ENCODE peak calls at places on chromosome 7, in six cellular contexts. Z is astrocyte of the spinal cord, H is transverse colon, O is AG04450, Y is heart right ventricle, K is astrocyte. X is an unnamed sample.

GRCh38 chr7:156184164-156184563 is 371.9 kb upstream of the SHH start:
- DNase-seq in Z (no peak), H (no peak), O (no peak), Y (no peak), K (no peak), X (no peak)

GRCh38 chr7:27095050-27095896 is 527 bp downstream of the HOXA1 start:
- DNase-seq in Z (peak; percentile 45), H (no peak), O (no peak), Y (no peak), K (peak; percentile 12), X (no peak)

GRCh38 chr7:123170333-123171016 is 29.3 kb downstream of the SLC13A1 start:
- DNase-seq in Z (no peak), H (no peak), O (no peak), Y (no peak), K (no peak), X (no peak)

GRCh38 chr7:18337023-18337422 is 158.5 kb upstream of the HDAC9 start:
- DNase-seq in Z (no peak), H (no peak), O (no peak), Y (no peak), K (no peak), X (no peak)

GRCh38 chr7:103343758-103344452 is 662 bp downstream of the DNAJC2 start:
- DNase-seq in Z (peak; percentile 30), H (peak; percentile 36), O (no peak), Y (no peak), K (peak; percentile 21), X (no peak)

GRCh38 chr7:129279757-129280156 is 54.9 kb downstream of the AHCYL2 start:
- DNase-seq in Z (no peak), H (no peak), O (no peak), Y (no peak), K (peak; percentile 11), X (no peak)

GRCh38 chr7:19773361-19773760 is at the start of gene TMEM196:
- DNase-seq in Z (no peak), H (no peak), O (no peak), Y (no peak), K (no peak), X (no peak)

GRCh38 chr7:20219446-20220292 is 2.5 kb upstream of the MACC1 start:
- DNase-seq in Z (peak; percentile 96), H (peak; percentile 90), O (peak; percentile 69), Y (peak; percentile 55), K (peak; percentile 99), X (no peak)

GRCh38 chr7:93146036-93146435 is 2.1 kb downstream of the SAMD9L start:
- DNase-seq in Z (no peak), H (no peak), O (no peak), Y (no peak), K (no peak), X (no peak)

GRCh38 chr7:131489196-131489595 is 67.2 kb downstream of the PODXL start:
- DNase-seq in Z (no peak), H (no peak), O (no peak), Y (no peak), K (no peak), X (no peak)

GRCh38 chr7:131489881-131490280 is 66.5 kb downstream of the PODXL start:
- DNase-seq in Z (no peak), H (no peak), O (no peak), Y (no peak), K (no peak), X (no peak)

GRCh38 chr7:131487217-131487616 is 69.2 kb downstream of the PODXL start:
- DNase-seq in Z (no peak), H (no peak), O (no peak), Y (no peak), K (no peak), X (no peak)

GRCh38 chr7:131486346-131486745 is 70.1 kb downstream of the PODXL start:
- DNase-seq in Z (no peak), H (no peak), O (no peak), Y (no peak), K (no peak), X (no peak)

DNA sequence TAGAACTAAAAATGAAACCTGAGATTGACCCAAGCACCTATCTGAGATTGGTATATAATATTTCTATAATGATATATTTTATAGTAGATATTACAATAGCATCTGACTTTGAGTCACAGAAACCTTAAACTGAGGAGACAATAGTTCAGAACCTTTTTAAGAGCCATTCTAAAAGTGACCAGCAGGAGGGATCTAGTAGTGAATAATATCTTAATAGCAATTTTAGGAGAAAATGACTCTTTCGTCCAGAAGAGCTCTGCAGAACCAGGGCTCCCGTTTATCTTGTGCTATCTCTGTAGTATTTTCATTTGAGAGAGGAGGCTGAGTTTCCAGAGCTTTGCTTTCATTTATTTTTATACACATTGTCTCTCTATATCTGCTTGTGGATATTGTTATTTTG is 68.1 kb downstream of the PODXL start:
- DNase-seq in Z (no peak), H (no peak), O (no peak), Y (no peak), K (no peak), X (no peak)
- TF ChIP-seq CTCF in Z (peak; percentile 23), H (no peak), O (peak; percentile 41), Y (peak; percentile 34), K (peak; percentile 24), X (peak; percentile 37)

GRCh38 chr7:151598045-151598444 is 78.3 kb upstream of the RHEB start:
- DNase-seq in Z (peak; percentile 93), H (no peak), O (peak; percentile 73), Y (no peak), K (peak; percentile 96), X (peak; percentile 35)

GRCh38 chr7:151597541-151597940 is 77.8 kb upstream of the RHEB start:
- DNase-seq in Z (no peak), H (no peak), O (no peak), Y (no peak), K (peak; percentile 24), X (no peak)

GRCh38 chr7:151595702-151596340 is 76.1 kb upstream of the RHEB start:
- DNase-seq in Z (no peak), H (no peak), O (no peak), Y (no peak), K (no peak), X (no peak)

GRCh38 chr7:151601521-151602305 is 82.0 kb upstream of the RHEB start:
- DNase-seq in Z (peak; percentile 29), H (no peak), O (no peak), Y (no peak), K (peak; percentile 44), X (no peak)

GRCh38 chr7:151599401-151600227 is 79.9 kb upstream of the RHEB start:
- DNase-seq in Z (peak; percentile 92), H (peak; percentile 16), O (peak; percentile 85), Y (no peak), K (peak; percentile 96), X (peak; percentile 81)
- TF ChIP-seq CTCF in Z (peak; percentile 0), H (no peak), O (no peak), Y (no peak), K (peak; percentile 7), X (no peak)

GRCh38 chr7:2432910-2433712 is 29.7 kb downstream of the CHST12 start:
- DNase-seq in Z (no peak), H (no peak), O (no peak), Y (no peak), K (no peak), X (no peak)

GRCh38 chr7:2433713-2434550 is 30.5 kb downstream of the CHST12 start:
- DNase-seq in Z (no peak), H (no peak), O (no peak), Y (no peak), K (no peak), X (no peak)

GRCh38 chr7:2425749-2426148 is 22.3 kb downstream of the CHST12 start:
- DNase-seq in Z (no peak), H (no peak), O (no peak), Y (no peak), K (no peak), X (no peak)

GRCh38 chr7:2436341-2437104 is 33.1 kb downstream of the CHST12 start:
- DNase-seq in Z (no peak), H (no peak), O (no peak), Y (no peak), K (no peak), X (no peak)

DNA sequence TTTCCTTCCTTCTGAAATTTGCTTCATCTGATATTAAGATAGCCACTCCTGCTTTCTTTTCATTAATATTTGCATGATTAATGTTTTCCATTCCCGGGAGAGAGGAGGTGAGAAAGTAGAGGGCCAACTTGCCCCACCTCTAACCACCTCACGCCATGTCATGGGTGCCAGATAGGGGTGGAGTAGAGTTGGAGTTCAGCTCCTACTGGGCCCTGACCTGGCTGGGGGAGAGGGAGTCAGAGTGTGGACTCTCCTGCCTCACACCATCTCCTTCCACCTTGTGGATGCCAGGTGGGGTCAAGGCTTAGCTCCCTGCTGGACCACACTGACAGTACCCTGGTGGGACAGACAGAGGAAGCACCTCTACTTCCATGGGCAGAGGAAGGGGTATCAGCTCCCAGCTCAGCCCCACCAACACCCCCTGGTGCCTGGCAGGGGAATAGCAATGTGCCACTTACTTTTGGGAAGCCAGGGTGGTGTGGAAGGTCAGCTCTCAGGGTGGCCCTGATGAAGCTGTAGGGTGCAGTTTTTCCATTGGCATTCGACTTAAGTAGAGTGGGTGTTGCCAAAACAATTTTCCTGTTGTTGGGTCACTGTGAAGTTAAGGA is 28.0 kb downstream of the CHST12 start:
- DNase-seq in Z (no peak), H (no peak), O (no peak), Y (no peak), K (no peak), X (no peak)
- TF ChIP-seq CTCF in Z (peak; percentile 56), H (peak; percentile 48), O (peak; percentile 25), Y (peak; percentile 62), K (no peak), X (peak; percentile 49)

DNA sequence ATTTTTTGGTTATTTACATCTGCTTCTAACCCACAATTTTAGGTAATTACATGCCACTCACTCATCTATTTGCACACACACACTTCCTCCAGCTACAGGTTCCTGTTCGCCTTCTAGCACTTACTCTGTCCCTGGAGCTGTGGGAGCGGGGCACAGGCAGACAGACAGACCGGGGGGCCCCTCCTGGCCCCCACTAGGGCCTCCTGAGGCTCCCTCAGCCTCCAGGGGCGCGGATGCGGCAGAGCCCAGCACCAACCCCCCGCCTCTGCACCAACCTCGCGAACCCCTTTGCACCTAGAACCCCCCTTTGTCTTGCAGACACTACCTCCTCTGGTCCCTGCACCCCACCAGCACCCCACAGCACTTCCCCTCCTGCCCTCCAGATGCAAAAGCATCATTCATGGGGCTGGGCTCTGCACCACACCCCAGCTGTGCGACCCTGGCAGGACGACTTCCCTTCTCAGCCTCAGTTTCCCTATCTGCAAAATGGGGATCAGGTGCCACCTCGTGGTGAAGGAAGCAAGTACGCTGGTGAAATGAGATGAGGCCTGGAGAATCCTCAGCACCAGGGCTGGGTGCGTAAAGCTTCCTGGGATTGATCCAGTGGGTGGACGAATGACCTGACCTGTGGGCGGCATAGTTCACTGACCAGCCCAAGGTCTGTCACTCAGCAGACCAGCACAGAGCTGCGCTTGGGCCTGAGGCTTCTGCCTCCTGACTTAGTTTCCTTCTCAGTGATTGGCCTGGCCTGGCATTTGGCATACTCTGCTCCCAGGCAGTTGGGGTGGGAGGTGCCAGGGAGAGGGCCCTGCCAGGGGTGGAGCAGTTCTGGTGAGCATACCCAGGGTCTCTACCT is 37.9 kb downstream of the ELFN1 start:
- DNase-seq in Z (no peak), H (no peak), O (no peak), Y (no peak), K (no peak), X (no peak)
- TF ChIP-seq CTCF in Z (peak; percentile 25), H (no peak), O (no peak), Y (no peak), K (no peak), X (peak; percentile 25)

DNA sequence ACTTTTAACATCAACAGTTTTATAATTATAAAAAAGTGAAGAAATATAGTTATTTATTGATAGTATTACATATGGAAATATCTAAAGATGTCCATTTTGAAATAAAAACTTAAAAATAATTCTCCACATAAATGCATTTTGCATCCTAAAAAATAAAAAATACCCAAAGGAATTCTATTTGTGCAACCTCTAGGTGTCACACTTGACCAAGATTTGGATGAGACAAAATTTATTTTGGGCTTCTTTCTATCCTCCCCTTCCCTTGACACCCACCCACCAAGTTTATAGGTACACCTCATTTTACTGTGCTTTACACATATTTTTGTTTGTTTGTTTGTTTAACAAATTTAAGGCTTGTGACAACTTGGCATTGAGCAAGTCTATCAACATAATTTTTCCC is 3.3 kb upstream of the THSD7A start:
- DNase-seq in Z (peak; percentile 9), H (no peak), O (no peak), Y (no peak), K (no peak), X (no peak)
- TF ChIP-seq CTCF in Z (peak; percentile 34), H (no peak), O (peak; percentile 37), Y (peak; percentile 26), K (peak; percentile 42), X (peak; percentile 42)

X was measured in retinal pigment epithelial cell.